ENCODE peak calls at places on chromosomes 6 and 20, in ten cellular contexts. Y is cardiac muscle cell; T is ascending aorta; I is tibial nerve; G is fibroblast of lung; B is CD8-positive, alpha-beta T cell; O is lower lobe of right lung; A is right lobe of liver; W is CD4-positive, alpha-beta memory T cell; L is astrocyte. M is an unnamed sample.

GRCh38 chr6:90256698-90257485 is 39.8 kb downstream of the BACH2 start:
- DNase-seq in L (peak; percentile 80), I (no peak), G (peak; percentile 85), O (no peak), B (no peak), A (no peak), Y (peak; percentile 67), W (peak; percentile 71), T (no peak), M (no peak)

GRCh38 chr6:155351273-155352129 is 37.2 kb upstream of the TFB1M start:
- DNase-seq in T (no peak), A (no peak), W (no peak), B (no peak), Y (no peak), I (no peak), L (no peak), G (no peak), O (no peak), M (no peak)

GRCh38 chr20:59777321-59777705 is 156.1 kb downstream of the SYCP2 start:
- DNase-seq in I (no peak), T (no peak), L (no peak), G (no peak), A (no peak), W (no peak), O (no peak), B (no peak), Y (no peak), M (no peak)

GRCh38 chr6:116118608-116119007 is 7.3 kb downstream of the COL10A1 start:
- DNase-seq in Y (no peak), I (no peak), L (peak; percentile 55), G (peak; percentile 67), O (no peak), A (no peak), W (no peak), T (no peak), B (no peak), M (no peak)

GRCh38 chr6:130035211-130035610 is 16.8 kb downstream of the L3MBTL3 start:
- DNase-seq in O (no peak), Y (no peak), I (no peak), L (no peak), G (no peak), B (no peak), A (no peak), W (no peak), T (no peak), M (no peak)

GRCh38 chr6:6968357-6968730 is 139.4 kb upstream of the RREB1 start:
- DNase-seq in Y (no peak), G (no peak), A (no peak), O (no peak), W (no peak), T (no peak), B (no peak), L (no peak), I (no peak), M (no peak)

GRCh38 chr20:8388707-8389106 is 256.6 kb downstream of the PLCB1 start:
- DNase-seq in O (no peak), Y (peak; percentile 68), G (peak; percentile 57), L (peak; percentile 38), I (no peak), A (no peak), T (no peak), W (no peak), B (no peak), M (no peak)

GRCh38 chr6:63529498-63529897 is 42.8 kb upstream of the LOC128125822 start:
- DNase-seq in G (peak; percentile 42), B (no peak), T (no peak), W (no peak), L (peak; percentile 53), A (no peak), O (no peak), Y (no peak), I (no peak), M (no peak)

GRCh38 chr6:123089223-123089622 is 93.2 kb downstream of the CLVS2 start:
- DNase-seq in Y (no peak), W (no peak), B (no peak), L (no peak), A (no peak), T (no peak), O (no peak), I (no peak), G (no peak), M (no peak)

GRCh38 chr6:123091896-123092271 is 95.8 kb downstream of the CLVS2 start:
- DNase-seq in B (no peak), O (no peak), W (no peak), I (no peak), G (no peak), A (no peak), T (no peak), L (no peak), Y (no peak), M (no peak)

GRCh38 chr6:123085403-123085802 is 89.4 kb downstream of the CLVS2 start:
- DNase-seq in L (no peak), B (no peak), T (no peak), A (no peak), W (no peak), I (no peak), Y (no peak), G (no peak), O (no peak), M (no peak)

GRCh38 chr6:123094768-123095167 is 98.7 kb downstream of the CLVS2 start:
- DNase-seq in A (no peak), W (no peak), G (no peak), B (no peak), O (no peak), I (no peak), T (no peak), L (no peak), Y (no peak), M (no peak)

GRCh38 chr6:123091091-123091895 is 95.3 kb downstream of the CLVS2 start:
- DNase-seq in A (no peak), Y (peak; percentile 58), L (peak; percentile 23), G (peak; percentile 36), W (no peak), B (no peak), T (no peak), O (no peak), I (no peak), M (peak; percentile 70)
- H3K27ac ChIP-seq in A (no peak overlapping the region), Y (no peak overlapping the region), L (peak overlapping the region; percentile 37), G (no peak overlapping the region), W (no peak overlapping the region), B (no peak overlapping the region), T (no peak overlapping the region), O (no peak overlapping the region), I (no peak overlapping the region), M (peak overlapping the region; percentile 91)

GRCh38 chr6:158406736-158407135 is 94.5 kb downstream of the TULP4 start:
- DNase-seq in W (no peak), T (no peak), O (no peak), A (no peak), L (peak; percentile 49), G (peak; percentile 61), I (no peak), B (no peak), Y (peak; percentile 28), M (no peak)

GRCh38 chr6:158408013-158408412 is 95.7 kb downstream of the TULP4 start:
- DNase-seq in A (no peak), W (no peak), B (no peak), L (no peak), T (no peak), G (no peak), I (no peak), Y (no peak), O (no peak), M (no peak)

GRCh38 chr6:158409451-158409850 is 97.2 kb downstream of the TULP4 start:
- DNase-seq in B (no peak), Y (peak; percentile 89), L (peak; percentile 91), W (no peak), A (no peak), O (no peak), I (no peak), T (no peak), G (peak; percentile 91), M (no peak)

GRCh38 chr6:158408552-158409130 is 96.4 kb downstream of the TULP4 start:
- DNase-seq in Y (peak; percentile 96), B (no peak), T (no peak), G (peak; percentile 97), L (peak; percentile 96), A (no peak), W (no peak), O (no peak), I (peak; percentile 56), M (no peak)

GRCh38 chr6:158405933-158406332 is 93.7 kb downstream of the TULP4 start:
- DNase-seq in L (no peak), T (no peak), A (no peak), B (no peak), O (no peak), G (no peak), I (no peak), W (no peak), Y (no peak), M (no peak)
- H3K27ac ChIP-seq in L (peak overlapping the region; percentile 59), T (no peak overlapping the region), A (no peak overlapping the region), B (no peak overlapping the region), O (no peak overlapping the region), G (no peak overlapping the region), I (no peak overlapping the region), W (no peak overlapping the region), Y (peak overlapping the region; percentile 2), M (no peak overlapping the region)

GRCh38 chr6:24691550-24691949 is 24.7 kb downstream of the ACOT13 start:
- DNase-seq in O (no peak), G (no peak), B (no peak), Y (no peak), A (no peak), I (no peak), L (no peak), T (no peak), W (no peak), M (no peak)

GRCh38 chr6:24692851-24693592 is 25.9 kb downstream of the C6orf62 start:
- DNase-seq in A (no peak), I (no peak), Y (no peak), L (no peak), T (no peak), O (no peak), B (no peak), G (no peak), W (no peak), M (no peak)

GRCh38 chr6:24692415-24692814 is 25.5 kb downstream of the ACOT13 start:
- DNase-seq in I (no peak), A (no peak), W (no peak), O (no peak), G (no peak), B (no peak), Y (no peak), T (no peak), L (no peak), M (no peak)

GRCh38 chr6:24690561-24690960 is 23.7 kb downstream of the ACOT13 start:
- DNase-seq in A (no peak), W (no peak), L (no peak), T (no peak), Y (no peak), G (no peak), I (no peak), O (no peak), B (no peak), M (no peak)

DNA sequence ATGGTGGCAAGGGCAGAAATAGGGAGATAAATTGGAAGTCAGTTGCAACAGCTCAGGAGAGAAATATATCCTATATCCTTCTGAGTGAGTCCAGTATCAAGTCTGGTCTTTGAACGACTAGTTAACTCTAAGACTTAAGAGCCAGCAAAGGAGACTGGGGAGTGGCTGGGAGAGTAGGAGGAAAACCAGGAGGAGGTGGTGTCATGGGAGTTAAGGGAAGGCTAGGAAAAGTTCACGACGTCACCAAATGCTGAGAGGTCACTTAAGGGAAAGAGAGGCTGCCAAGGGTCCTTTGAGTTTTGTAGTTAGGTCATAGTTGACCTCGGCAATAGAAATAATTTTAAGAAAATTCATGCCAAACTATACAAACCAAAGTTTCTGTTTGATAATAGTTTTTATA is 25.1 kb downstream of the ACOT13 start:
- DNase-seq in W (no peak), G (no peak), Y (no peak), B (no peak), I (no peak), O (no peak), L (no peak), A (no peak), T (no peak), M (no peak)
- H3K27ac ChIP-seq in W (no peak overlapping the region), G (no peak overlapping the region), Y (no peak overlapping the region), B (no peak overlapping the region), I (no peak overlapping the region), O (no peak overlapping the region), L (no peak overlapping the region), A (no peak overlapping the region), T (no peak overlapping the region), M (no peak overlapping the region)

GRCh38 chr6:37372116-37372515 is 18.3 kb downstream of the RNF8 start:
- DNase-seq in O (no peak), W (no peak), A (no peak), L (peak; percentile 31), B (no peak), T (no peak), Y (no peak), G (peak; percentile 44), I (no peak), M (no peak)

GRCh38 chr6:37367557-37367956 is 13.8 kb downstream of the RNF8 start:
- DNase-seq in T (no peak), Y (no peak), B (no peak), L (no peak), W (no peak), G (no peak), O (no peak), A (no peak), I (no peak), M (no peak)

GRCh38 chr6:37371158-37372083 is 17.6 kb downstream of the RNF8 start:
- DNase-seq in Y (peak; percentile 35), B (no peak), O (no peak), G (no peak), A (no peak), T (no peak), W (no peak), L (no peak), I (no peak), M (no peak)

GRCh38 chr6:37368961-37369320 is 15.2 kb downstream of the RNF8 start:
- DNase-seq in A (no peak), L (no peak), G (no peak), Y (no peak), I (no peak), B (no peak), W (no peak), T (no peak), O (no peak), M (no peak)

GRCh38 chr6:37369321-37370196 is 15.8 kb downstream of the RNF8 start:
- DNase-seq in A (no peak), B (no peak), I (no peak), L (peak; percentile 38), Y (peak; percentile 54), G (peak; percentile 56), W (no peak), O (no peak), T (no peak), M (no peak)
- H3K27ac ChIP-seq in A (no peak overlapping the region), B (no peak overlapping the region), I (peak overlapping the region; percentile 13), L (no peak overlapping the region), Y (no peak overlapping the region), G (no peak overlapping the region), W (no peak overlapping the region), O (peak overlapping the region; percentile 28), T (peak overlapping the region; percentile 61), M (no peak overlapping the region)